ENCODE peak calls at places on chromosomes 13 and 19, in eight cellular contexts. One of them, this sample, is unnamed.
A peak's percentile ranks its signal among the peaks of the same experiment; 100 is the strongest.

GRCh38 chr13:49206641-49207040 is 13.5 kb upstream of the MLNR start:
- DNase-seq in NCI-H1694 treated with DMSO at 0.1 percent for 48 hours: no peak
- DNase-seq in A172: no peak
- DNase-seq in activated CD4-positive, alpha-beta T cell treated with anti-CD3 and anti-CD28 coated beads, Interleukin-2, amount 10 ng/mL, durations not matched to agents 7 days and 5 days: no peak
- DNase-seq in EH: no peak
- DNase-seq in HCT116: no peak
- DNase-seq in uterus: no peak
- DNase-seq in H7: no peak
- DNase-seq in this sample: no peak

GRCh38 chr19:6740589-6741348 is 1.3 kb downstream of the TRIP10 start:
- DNase-seq in H7: peak; percentile 92
- DNase-seq in EH: peak; percentile 50
- DNase-seq in HCT116: no peak
- DNase-seq in A172: no peak
- DNase-seq in activated CD4-positive, alpha-beta T cell treated with anti-CD3 and anti-CD28 coated beads, Interleukin-2, amount 10 ng/mL, durations not matched to agents 7 days and 5 days: no peak
- DNase-seq in NCI-H1694 treated with DMSO at 0.1 percent for 48 hours: no peak
- DNase-seq in uterus: peak; percentile 70
- DNase-seq in this sample: peak; percentile 88

GRCh38 chr13:20383058-20383457 is 142.6 kb downstream of the CRYL1 start:
- DNase-seq in EH: no peak
- DNase-seq in A172: no peak
- DNase-seq in H7: no peak
- DNase-seq in activated CD4-positive, alpha-beta T cell treated with anti-CD3 and anti-CD28 coated beads, Interleukin-2, amount 10 ng/mL, durations not matched to agents 7 days and 5 days: no peak
- DNase-seq in HCT116: no peak
- DNase-seq in NCI-H1694 treated with DMSO at 0.1 percent for 48 hours: no peak
- DNase-seq in uterus: no peak
- DNase-seq in this sample: no peak

GRCh38 chr13:73138967-73139491 is 80.2 kb downstream of the KLF5 start:
- DNase-seq in NCI-H1694 treated with DMSO at 0.1 percent for 48 hours: no peak
- DNase-seq in H7: no peak
- DNase-seq in EH: no peak
- DNase-seq in HCT116: no peak
- DNase-seq in A172: no peak
- DNase-seq in uterus: no peak
- DNase-seq in activated CD4-positive, alpha-beta T cell treated with anti-CD3 and anti-CD28 coated beads, Interleukin-2, amount 10 ng/mL, durations not matched to agents 7 days and 5 days: no peak
- DNase-seq in this sample: no peak

GRCh38 chr19:3760871-3761361 is 576 bp downstream of the APBA3 start:
- DNase-seq in uterus: no peak
- DNase-seq in A172: no peak
- DNase-seq in H7: peak; percentile 75
- DNase-seq in EH: peak; percentile 26
- DNase-seq in HCT116: no peak
- DNase-seq in activated CD4-positive, alpha-beta T cell treated with anti-CD3 and anti-CD28 coated beads, Interleukin-2, amount 10 ng/mL, durations not matched to agents 7 days and 5 days: peak; percentile 42
- DNase-seq in NCI-H1694 treated with DMSO at 0.1 percent for 48 hours: no peak
- DNase-seq in this sample: no peak

GRCh38 chr13:68713394-68713793 is 1394.2 kb upstream of the ATXN8OS start:
- DNase-seq in HCT116: no peak
- DNase-seq in NCI-H1694 treated with DMSO at 0.1 percent for 48 hours: no peak
- DNase-seq in activated CD4-positive, alpha-beta T cell treated with anti-CD3 and anti-CD28 coated beads, Interleukin-2, amount 10 ng/mL, durations not matched to agents 7 days and 5 days: no peak
- DNase-seq in uterus: no peak
- DNase-seq in EH: no peak
- DNase-seq in H7: peak; percentile 10
- DNase-seq in A172: no peak
- DNase-seq in this sample: no peak

GRCh38 chr19:13163609-13164364 is 13.6 kb downstream of the IER2 start:
- DNase-seq in A172: peak; percentile 99
- DNase-seq in HCT116: no peak
- DNase-seq in uterus: peak; percentile 88
- DNase-seq in activated CD4-positive, alpha-beta T cell treated with anti-CD3 and anti-CD28 coated beads, Interleukin-2, amount 10 ng/mL, durations not matched to agents 7 days and 5 days: peak; percentile 58
- DNase-seq in NCI-H1694 treated with DMSO at 0.1 percent for 48 hours: no peak
- DNase-seq in H7: peak; percentile 87
- DNase-seq in EH: peak; percentile 94
- DNase-seq in this sample: peak; percentile 89

GRCh38 chr19:2969104-2969504 is 8.3 kb upstream of the TLE6 start:
- DNase-seq in H7: no peak
- DNase-seq in uterus: peak; percentile 77
- DNase-seq in EH: no peak
- DNase-seq in activated CD4-positive, alpha-beta T cell treated with anti-CD3 and anti-CD28 coated beads, Interleukin-2, amount 10 ng/mL, durations not matched to agents 7 days and 5 days: no peak
- DNase-seq in NCI-H1694 treated with DMSO at 0.1 percent for 48 hours: peak; percentile 64
- DNase-seq in A172: no peak
- DNase-seq in HCT116: no peak
- DNase-seq in this sample: no peak

GRCh38 chr19:20321139-20321656 is 154.2 kb downstream of the ZNF486 start:
- DNase-seq in EH: no peak
- DNase-seq in HCT116: no peak
- DNase-seq in uterus: no peak
- DNase-seq in H7: no peak
- DNase-seq in A172: no peak
- DNase-seq in NCI-H1694 treated with DMSO at 0.1 percent for 48 hours: no peak
- DNase-seq in activated CD4-positive, alpha-beta T cell treated with anti-CD3 and anti-CD28 coated beads, Interleukin-2, amount 10 ng/mL, durations not matched to agents 7 days and 5 days: no peak
- DNase-seq in this sample: no peak

GRCh38 chr13:62643799-62644484 is 1228.3 kb upstream of the PCDH20 start:
- DNase-seq in H7: no peak
- DNase-seq in A172: no peak
- DNase-seq in uterus: no peak
- DNase-seq in activated CD4-positive, alpha-beta T cell treated with anti-CD3 and anti-CD28 coated beads, Interleukin-2, amount 10 ng/mL, durations not matched to agents 7 days and 5 days: no peak
- DNase-seq in NCI-H1694 treated with DMSO at 0.1 percent for 48 hours: no peak
- DNase-seq in EH: no peak
- DNase-seq in HCT116: no peak
- DNase-seq in this sample: no peak

GRCh38 chr19:55341191-55342043 is 1.7 kb downstream of the KMT5C start:
- DNase-seq in EH: peak; percentile 75
- DNase-seq in HCT116: peak; percentile 21
- DNase-seq in uterus: peak; percentile 72
- DNase-seq in activated CD4-positive, alpha-beta T cell treated with anti-CD3 and anti-CD28 coated beads, Interleukin-2, amount 10 ng/mL, durations not matched to agents 7 days and 5 days: peak; percentile 70
- DNase-seq in NCI-H1694 treated with DMSO at 0.1 percent for 48 hours: peak; percentile 32
- DNase-seq in H7: peak; percentile 98
- DNase-seq in A172: peak; percentile 83
- DNase-seq in this sample: no peak

GRCh38 chr19:46384396-46384795 is 29.0 kb downstream of the CCDC8 start:
- DNase-seq in A172: no peak
- DNase-seq in H7: no peak
- DNase-seq in HCT116: no peak
- DNase-seq in uterus: no peak
- DNase-seq in EH: no peak
- DNase-seq in activated CD4-positive, alpha-beta T cell treated with anti-CD3 and anti-CD28 coated beads, Interleukin-2, amount 10 ng/mL, durations not matched to agents 7 days and 5 days: no peak
- DNase-seq in NCI-H1694 treated with DMSO at 0.1 percent for 48 hours: peak; percentile 51
- DNase-seq in this sample: peak; percentile 58

GRCh38 chr19:1416014-1416841 is 8.8 kb downstream of the DAZAP1 start:
- DNase-seq in HCT116: no peak
- DNase-seq in uterus: no peak
- DNase-seq in activated CD4-positive, alpha-beta T cell treated with anti-CD3 and anti-CD28 coated beads, Interleukin-2, amount 10 ng/mL, durations not matched to agents 7 days and 5 days: no peak
- DNase-seq in NCI-H1694 treated with DMSO at 0.1 percent for 48 hours: no peak
- DNase-seq in H7: no peak
- DNase-seq in EH: no peak
- DNase-seq in A172: no peak
- DNase-seq in this sample: no peak

GRCh38 chr13:59531571-59532091 is 632.1 kb downstream of the DIAPH3 start:
- DNase-seq in uterus: peak; percentile 25
- DNase-seq in H7: peak; percentile 30
- DNase-seq in EH: peak; percentile 91
- DNase-seq in A172: peak; percentile 59
- DNase-seq in activated CD4-positive, alpha-beta T cell treated with anti-CD3 and anti-CD28 coated beads, Interleukin-2, amount 10 ng/mL, durations not matched to agents 7 days and 5 days: peak; percentile 11
- DNase-seq in NCI-H1694 treated with DMSO at 0.1 percent for 48 hours: no peak
- DNase-seq in HCT116: peak; percentile 6
- DNase-seq in this sample: peak; percentile 82

GRCh38 chr19:41531438-41532311 is 44.3 kb upstream of the CEACAM21 start:
- DNase-seq in EH: peak; percentile 55
- DNase-seq in HCT116: no peak
- DNase-seq in H7: no peak
- DNase-seq in NCI-H1694 treated with DMSO at 0.1 percent for 48 hours: no peak
- DNase-seq in activated CD4-positive, alpha-beta T cell treated with anti-CD3 and anti-CD28 coated beads, Interleukin-2, amount 10 ng/mL, durations not matched to agents 7 days and 5 days: peak; percentile 86
- DNase-seq in A172: peak; percentile 61
- DNase-seq in uterus: peak; percentile 57
- DNase-seq in this sample: peak; percentile 91

GRCh38 chr13:32309812-32310706 is 5.1 kb downstream of the ZAR1L start:
- DNase-seq in NCI-H1694 treated with DMSO at 0.1 percent for 48 hours: peak; percentile 23
- DNase-seq in A172: peak; percentile 44
- DNase-seq in EH: peak; percentile 70
- DNase-seq in uterus: no peak
- DNase-seq in H7: peak; percentile 55
- DNase-seq in HCT116: peak; percentile 54
- DNase-seq in activated CD4-positive, alpha-beta T cell treated with anti-CD3 and anti-CD28 coated beads, Interleukin-2, amount 10 ng/mL, durations not matched to agents 7 days and 5 days: peak; percentile 46
- DNase-seq in this sample: no peak

GRCh38 chr13:110916671-110917142 is 1.8 kb upstream of the ANKRD10 start:
- DNase-seq in EH: peak; percentile 94
- DNase-seq in A172: peak; percentile 86
- DNase-seq in HCT116: no peak
- DNase-seq in NCI-H1694 treated with DMSO at 0.1 percent for 48 hours: no peak
- DNase-seq in activated CD4-positive, alpha-beta T cell treated with anti-CD3 and anti-CD28 coated beads, Interleukin-2, amount 10 ng/mL, durations not matched to agents 7 days and 5 days: no peak
- DNase-seq in uterus: no peak
- DNase-seq in H7: peak; percentile 8
- DNase-seq in this sample: no peak

GRCh38 chr13:38366954-38367645 is 17.4 kb downstream of the UFM1 start:
- DNase-seq in uterus: no peak
- DNase-seq in H7: no peak
- DNase-seq in NCI-H1694 treated with DMSO at 0.1 percent for 48 hours: no peak
- DNase-seq in A172: peak; percentile 16
- DNase-seq in EH: peak; percentile 68
- DNase-seq in HCT116: no peak
- DNase-seq in activated CD4-positive, alpha-beta T cell treated with anti-CD3 and anti-CD28 coated beads, Interleukin-2, amount 10 ng/mL, durations not matched to agents 7 days and 5 days: no peak
- DNase-seq in this sample: no peak

GRCh38 chr13:97403893-97404683 is 29.9 kb upstream of the RAP2A start:
- DNase-seq in A172: no peak
- DNase-seq in HCT116: no peak
- DNase-seq in EH: peak; percentile 69
- DNase-seq in activated CD4-positive, alpha-beta T cell treated with anti-CD3 and anti-CD28 coated beads, Interleukin-2, amount 10 ng/mL, durations not matched to agents 7 days and 5 days: no peak
- DNase-seq in uterus: no peak
- DNase-seq in H7: no peak
- DNase-seq in NCI-H1694 treated with DMSO at 0.1 percent for 48 hours: no peak
- DNase-seq in this sample: no peak

GRCh38 chr19:8355631-8356402 is 8.1 kb upstream of the ANGPTL4 start:
- DNase-seq in H7: no peak
- DNase-seq in uterus: no peak
- DNase-seq in A172: peak; percentile 99
- DNase-seq in HCT116: peak; percentile 70
- DNase-seq in EH: peak; percentile 99
- DNase-seq in NCI-H1694 treated with DMSO at 0.1 percent for 48 hours: no peak
- DNase-seq in activated CD4-positive, alpha-beta T cell treated with anti-CD3 and anti-CD28 coated beads, Interleukin-2, amount 10 ng/mL, durations not matched to agents 7 days and 5 days: no peak
- DNase-seq in this sample: no peak

GRCh38 chr13:96540656-96541055 is 450.7 kb downstream of the HS6ST3 start:
- DNase-seq in EH: no peak
- DNase-seq in HCT116: no peak
- DNase-seq in uterus: no peak
- DNase-seq in NCI-H1694 treated with DMSO at 0.1 percent for 48 hours: no peak
- DNase-seq in A172: no peak
- DNase-seq in H7: no peak
- DNase-seq in activated CD4-positive, alpha-beta T cell treated with anti-CD3 and anti-CD28 coated beads, Interleukin-2, amount 10 ng/mL, durations not matched to agents 7 days and 5 days: no peak
- DNase-seq in this sample: no peak

GRCh38 chr13:24683833-24684599 is 3.8 kb downstream of the ATP12A start:
- DNase-seq in activated CD4-positive, alpha-beta T cell treated with anti-CD3 and anti-CD28 coated beads, Interleukin-2, amount 10 ng/mL, durations not matched to agents 7 days and 5 days: peak; percentile 64
- DNase-seq in uterus: no peak
- DNase-seq in HCT116: peak; percentile 24
- DNase-seq in NCI-H1694 treated with DMSO at 0.1 percent for 48 hours: no peak
- DNase-seq in A172: peak; percentile 60
- DNase-seq in EH: peak; percentile 57
- DNase-seq in H7: peak; percentile 97
- DNase-seq in this sample: peak; percentile 86

GRCh38 chr13:33846306-33847062 is 28.5 kb downstream of the RFC3 start:
- DNase-seq in NCI-H1694 treated with DMSO at 0.1 percent for 48 hours: no peak
- DNase-seq in EH: no peak
- DNase-seq in uterus: no peak
- DNase-seq in HCT116: no peak
- DNase-seq in A172: no peak
- DNase-seq in activated CD4-positive, alpha-beta T cell treated with anti-CD3 and anti-CD28 coated beads, Interleukin-2, amount 10 ng/mL, durations not matched to agents 7 days and 5 days: no peak
- DNase-seq in H7: no peak
- DNase-seq in this sample: no peak

GRCh38 chr19:39263912-39264305 is 4.3 kb upstream of the IFNL2 start:
- DNase-seq in EH: no peak
- DNase-seq in HCT116: no peak
- DNase-seq in NCI-H1694 treated with DMSO at 0.1 percent for 48 hours: no peak
- DNase-seq in A172: no peak
- DNase-seq in H7: no peak
- DNase-seq in uterus: no peak
- DNase-seq in activated CD4-positive, alpha-beta T cell treated with anti-CD3 and anti-CD28 coated beads, Interleukin-2, amount 10 ng/mL, durations not matched to agents 7 days and 5 days: no peak
- DNase-seq in this sample: peak; percentile 65